ENCODE peak calls at places on chromosome 4, in six cellular contexts. A is SK-N-SH, R is HCT116, J is stomach, V is breast epithelium, U is K562. X is an unnamed sample.
A peak's percentile ranks its signal among the peaks of the same experiment; 100 is the strongest.

GRCh38 chr4:133581971-133582619 is 433.0 kb downstream of the PCDH10 start:
- DNase-seq in A (no peak), R (no peak), J (no peak), V (no peak), U (no peak), X (no peak)

GRCh38 chr4:107444-108429 is 16.6 kb upstream of the ZNF718 start:
- DNase-seq in A (peak; percentile 56), R (no peak), J (no peak), V (no peak), U (no peak), X (no peak)

GRCh38 chr4:143185253-143186107 is 763 bp downstream of the USP38 start:
- DNase-seq in A (peak; percentile 6), R (no peak), J (no peak), V (no peak), U (peak; percentile 10), X (no peak)

GRCh38 chr4:80461412-80461811 is 125.9 kb downstream of the CFAP299 start:
- DNase-seq in A (no peak), R (no peak), J (no peak), V (no peak), U (no peak), X (no peak)

GRCh38 chr4:115537387-115537786 is 424.0 kb upstream of the NDST4 start:
- DNase-seq in A (no peak), R (peak; percentile 12), J (no peak), V (no peak), U (no peak), X (no peak)

GRCh38 chr4:81504685-81505598 is 33.2 kb upstream of the RASGEF1B start:
- DNase-seq in A (no peak), R (no peak), J (peak; percentile 52), V (peak; percentile 50), U (no peak), X (peak; percentile 83)

GRCh38 chr4:179027569-179027968 is 1585.3 kb upstream of the AGA start:
- DNase-seq in A (no peak), R (no peak), J (no peak), V (no peak), U (no peak), X (no peak)

GRCh38 chr4:107922486-107923473 is 8.6 kb upstream of the CYP2U1 start:
- DNase-seq in A (no peak), R (no peak), J (no peak), V (no peak), U (no peak), X (no peak)

GRCh38 chr4:105145913-105146285 is 777 bp upstream of the TET2 start:
- DNase-seq in A (no peak), R (no peak), J (no peak), V (no peak), U (no peak), X (peak; percentile 45)

GRCh38 chr4:128310266-128310697 is 22.7 kb upstream of the PGRMC2 start:
- DNase-seq in A (peak; percentile 65), R (no peak), J (no peak), V (no peak), U (no peak), X (no peak)

GRCh38 chr4:98659106-98659592 is 738 bp upstream of the TSPAN5 start:
- DNase-seq in A (no peak), R (no peak), J (no peak), V (no peak), U (no peak), X (no peak)

GRCh38 chr4:36712013-36712412 is 430.6 kb downstream of the DTHD1 start:
- DNase-seq in A (no peak), R (no peak), J (no peak), V (no peak), U (no peak), X (no peak)

GRCh38 chr4:143382539-143382938 is 45.9 kb downstream of the GAB1 start:
- DNase-seq in A (no peak), R (no peak), J (no peak), V (no peak), U (no peak), X (no peak)

GRCh38 chr4:83993774-83994173 is 457.9 kb downstream of the GPAT3 start:
- DNase-seq in A (no peak), R (no peak), J (no peak), V (no peak), U (peak; percentile 12), X (no peak)

GRCh38 chr4:127782025-127782274 is 172 bp upstream of the HSPA4L start:
- DNase-seq in A (peak; percentile 97), R (peak; percentile 65), J (peak; percentile 87), V (peak; percentile 72), U (peak; percentile 93), X (peak; percentile 96)

GRCh38 chr4:73593631-73594241 is 26.5 kb downstream of the RASSF6 start:
- DNase-seq in A (no peak), R (peak; percentile 18), J (no peak), V (no peak), U (no peak), X (no peak)

GRCh38 chr4:73851293-73851692 is 1.8 kb upstream of the PF4V1 start:
- DNase-seq in A (no peak), R (no peak), J (no peak), V (no peak), U (no peak), X (no peak)

GRCh38 chr4:16844796-16845586 is 53.5 kb downstream of the LDB2 start:
- DNase-seq in A (no peak), R (no peak), J (no peak), V (no peak), U (no peak), X (no peak)

GRCh38 chr4:138555584-138555983 is 313.4 kb upstream of the SLC7A11 start:
- DNase-seq in A (no peak), R (no peak), J (no peak), V (no peak), U (peak; percentile 17), X (no peak)

GRCh38 chr4:185566972-185567749 is 31.9 kb upstream of the PDLIM3 start:
- DNase-seq in A (no peak), R (no peak), J (no peak), V (peak; percentile 69), U (no peak), X (no peak)

GRCh38 chr4:78553526-78554060 is 2.0 kb downstream of the ANXA3 start:
- DNase-seq in A (no peak), R (no peak), J (no peak), V (no peak), U (no peak), X (no peak)

GRCh38 chr4:188986271-188986689 is 847.0 kb downstream of the TRIML1 start:
- DNase-seq in A (no peak), R (no peak), J (no peak), V (no peak), U (no peak), X (no peak)

GRCh38 chr4:119081943-119082342 is 53.7 kb upstream of the MYOZ2 start:
- DNase-seq in A (no peak), R (no peak), J (no peak), V (no peak), U (no peak), X (no peak)

GRCh38 chr4:120155287-120155686 is 88.6 kb upstream of the MAD2L1 start:
- DNase-seq in A (no peak), R (no peak), J (no peak), V (no peak), U (no peak), X (no peak)

GRCh38 chr4:153060191-153060590 is 124.1 kb downstream of the FHDC1 start:
- DNase-seq in A (no peak), R (no peak), J (no peak), V (no peak), U (no peak), X (no peak)

GRCh38 chr4:28702571-28702970 is 1841.9 kb downstream of the STIM2 start:
- DNase-seq in A (no peak), R (no peak), J (no peak), V (no peak), U (no peak), X (no peak)
- H3K4me3 ChIP-seq in A (no peak overlapping the region), R (no peak overlapping the region), J (no peak overlapping the region), V (no peak overlapping the region), U (no peak overlapping the region), X (no peak overlapping the region)

GRCh38 chr4:184448828-184449227 is 25.5 kb downstream of the IRF2 start:
- DNase-seq in A (no peak), R (no peak), J (no peak), V (peak; percentile 35), U (no peak), X (peak; percentile 67)
- TF ChIP-seq POLR2AphosphoS5 in A (no peak), R (no peak), J (peak; percentile 31), V (no peak), U (no peak), X (no peak)

DNA sequence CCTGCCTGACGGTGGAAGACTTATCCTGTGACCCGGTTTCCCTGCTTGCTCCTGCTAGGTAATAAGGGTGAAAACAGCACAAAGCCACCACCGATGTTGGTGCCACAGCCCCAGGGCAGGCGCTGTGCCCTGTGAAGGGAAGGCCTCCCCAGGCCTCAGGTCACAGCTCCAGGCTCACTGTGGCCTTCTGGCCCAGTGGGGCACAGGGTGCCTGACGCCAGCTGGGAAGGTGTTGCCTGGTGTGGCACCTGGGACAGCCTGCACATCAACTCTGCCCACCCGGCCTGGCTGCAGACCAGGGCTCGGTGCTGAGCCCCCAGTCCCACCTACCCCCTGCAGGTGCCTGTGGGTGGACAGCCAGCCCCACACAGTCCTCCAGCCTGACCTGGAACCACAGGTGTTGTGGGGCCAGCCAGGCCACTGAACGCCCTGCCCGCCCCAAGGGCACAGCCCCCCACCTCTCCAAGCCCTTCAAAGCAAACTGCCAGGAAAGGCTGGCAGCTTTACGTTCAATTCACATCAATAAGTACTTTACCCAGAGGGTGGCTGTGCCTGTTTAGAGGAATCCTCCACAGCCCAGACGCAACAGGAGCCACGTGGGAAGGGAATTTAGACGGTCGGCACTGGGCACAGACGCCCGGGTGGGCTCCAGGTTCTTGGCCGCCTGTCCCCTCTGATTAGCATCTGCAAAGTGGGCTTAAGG is 54.3 kb downstream of the ZFYVE28 start:
- DNase-seq in A (no peak), R (no peak), J (no peak), V (no peak), U (no peak), X (no peak)
- H3K4me3 ChIP-seq in A (no peak overlapping the region), R (no peak overlapping the region), J (peak overlapping the region; percentile 50), V (peak overlapping the region; percentile 69), U (peak overlapping the region; percentile 34), X (no peak overlapping the region)

GRCh38 chr4:123547818-123548200 is 151.2 kb downstream of the SPRY1 start:
- DNase-seq in A (no peak), R (no peak), J (no peak), V (no peak), U (no peak), X (no peak)

GRCh38 chr4:123547167-123547817 is 150.7 kb downstream of the SPRY1 start:
- DNase-seq in A (no peak), R (no peak), J (peak; percentile 89), V (peak; percentile 68), U (peak; percentile 34), X (peak; percentile 77)

GRCh38 chr4:123546661-123547060 is 150.1 kb downstream of the SPRY1 start:
- DNase-seq in A (no peak), R (no peak), J (no peak), V (no peak), U (no peak), X (no peak)

GRCh38 chr4:123545569-123546122 is 149.1 kb downstream of the SPRY1 start:
- DNase-seq in A (no peak), R (no peak), J (no peak), V (no peak), U (no peak), X (no peak)

GRCh38 chr4:123546123-123546654 is 149.6 kb downstream of the SPRY1 start:
- DNase-seq in A (peak; percentile 25), R (no peak), J (peak; percentile 50), V (no peak), U (no peak), X (no peak)
- TF ChIP-seq POLR2AphosphoS5 in A (no peak), R (no peak), J (peak; percentile 20), V (no peak), U (no peak), X (no peak)